ENCODE peak calls at places on chromosomes 5 and 9, in six cellular contexts. B is astrocyte of the spinal cord, O is cardiac fibroblast, W is HFF-Myc, R is Peyer's patch, U is progenitor cell of endocrine pancreas. M is an unnamed sample.

GRCh38 chr5:140108093-140109049 is 5.5 kb upstream of the PURA start:
- DNase-seq in B (no peak), W (no peak), U (no peak), O (no peak), R (peak; percentile 59), M (peak; percentile 22)

GRCh38 chr5:59608745-59609144 is 284.8 kb downstream of the PDE4D start:
- DNase-seq in O (no peak), B (peak; percentile 57), R (no peak), U (no peak), W (no peak), M (no peak)

GRCh38 chr5:24642022-24642421 is 2.8 kb downstream of the CDH10 start:
- DNase-seq in O (peak; percentile 8), U (no peak), B (peak; percentile 47), R (no peak), W (no peak), M (no peak)

GRCh38 chr9:122020398-122020797 is 72.7 kb downstream of the TTLL11 start:
- DNase-seq in B (no peak), U (no peak), O (peak; percentile 47), R (no peak), W (no peak), M (no peak)

GRCh38 chr5:132388244-132389050 is 18.9 kb downstream of the SLC22A5 start:
- DNase-seq in R (peak; percentile 50), W (no peak), O (peak; percentile 59), B (peak; percentile 75), U (no peak), M (no peak)

GRCh38 chr9:123389070-123389469 is 33.1 kb downstream of the CRB2 start:
- DNase-seq in U (no peak), W (no peak), R (no peak), B (no peak), O (no peak), M (no peak)

GRCh38 chr5:141604318-141604717 is 14.5 kb downstream of the DIAPH1 start:
- DNase-seq in O (peak; percentile 91), R (peak; percentile 78), B (peak; percentile 87), W (peak; percentile 87), U (no peak), M (no peak)

GRCh38 chr5:145110826-145111225 is 724.3 kb downstream of the PRELID2 start:
- DNase-seq in O (no peak), W (no peak), B (no peak), R (no peak), U (no peak), M (no peak)

GRCh38 chr5:63127054-63127453 is 548.4 kb downstream of the LRRC70 start:
- DNase-seq in O (peak; percentile 22), B (peak; percentile 64), R (no peak), W (no peak), U (no peak), M (no peak)

GRCh38 chr9:76618762-76619161 is 145.5 kb upstream of the PCA3 start:
- DNase-seq in R (no peak), O (peak; percentile 49), B (peak; percentile 33), W (peak; percentile 25), U (no peak), M (no peak)

GRCh38 chr5:565782-566445 is 41.7 kb upstream of the SLC9A3 start:
- DNase-seq in O (peak; percentile 4), B (peak; percentile 8), R (peak; percentile 52), U (no peak), W (no peak), M (no peak)

GRCh38 chr5:89849819-89850515 is 559.6 kb downstream of the CETN3 start:
- DNase-seq in R (no peak), U (no peak), O (peak; percentile 34), B (peak; percentile 10), W (no peak), M (no peak)

GRCh38 chr9:85290019-85290418 is 451.7 kb downstream of the AGTPBP1 start:
- DNase-seq in O (no peak), R (peak; percentile 50), B (no peak), U (no peak), W (no peak), M (no peak)

GRCh38 chr9:125049212-125049611 is 94.1 kb downstream of the SCAI start:
- DNase-seq in W (no peak), R (no peak), U (no peak), B (no peak), O (no peak), M (no peak)

GRCh38 chr5:118611332-118611945 is 376.9 kb downstream of the DTWD2 start:
- DNase-seq in R (no peak), O (peak; percentile 44), W (peak; percentile 10), B (peak; percentile 44), U (no peak), M (no peak)

GRCh38 chr5:179953934-179954833 is 46.5 kb upstream of the TBC1D9B start:
- DNase-seq in W (no peak), U (no peak), B (no peak), R (no peak), O (peak; percentile 24), M (no peak)

GRCh38 chr5:54851449-54851848 is 133.9 kb downstream of the ESM1 start:
- DNase-seq in R (no peak), O (no peak), W (no peak), B (no peak), U (no peak), M (no peak)

GRCh38 chr9:33239922-33240321 is at the start of gene SPINK4:
- DNase-seq in U (no peak), R (peak; percentile 49), O (peak; percentile 44), B (no peak), W (no peak), M (no peak)

GRCh38 chr5:145189786-145190185 is 645.4 kb downstream of the PRELID2 start:
- DNase-seq in O (no peak), B (no peak), R (no peak), U (no peak), W (no peak), M (no peak)

GRCh38 chr9:93451762-93452709 is 551 bp downstream of the FAM120A start:
- DNase-seq in W (no peak), U (peak; percentile 32), B (peak; percentile 37), R (peak; percentile 75), O (no peak), M (peak; percentile 40)

GRCh38 chr5:73188764-73189521 is 15.9 kb downstream of the TMEM174 start:
- DNase-seq in O (peak; percentile 2), R (no peak), B (peak; percentile 69), W (no peak), U (no peak), M (no peak)

GRCh38 chr9:137967280-137967943 is 89.8 kb downstream of the CACNA1B start:
- DNase-seq in U (no peak), O (no peak), B (no peak), W (no peak), R (peak; percentile 23), M (no peak)

GRCh38 chr9:83483223-83483622 is 55.0 kb downstream of the FRMD3 start:
- DNase-seq in U (no peak), B (no peak), O (no peak), W (no peak), R (no peak), M (no peak)

GRCh38 chr5:142874537-142874936 is 104.4 kb downstream of the ARHGAP26 start:
- DNase-seq in O (peak; percentile 94), R (peak; percentile 94), U (no peak), B (peak; percentile 50), W (no peak), M (no peak)

GRCh38 chr5:120817044-120817985 is 353.2 kb downstream of the PRR16 start:
- DNase-seq in W (no peak), U (no peak), B (peak; percentile 26), R (no peak), O (peak; percentile 13), M (no peak)

GRCh38 chr5:175889910-175890684 is 18.7 kb downstream of the CPLX2 start:
- DNase-seq in U (no peak), R (no peak), O (no peak), W (no peak), B (no peak), M (no peak)

GRCh38 chr9:98866435-98867108 is 59.1 kb downstream of the GALNT12 start:
- DNase-seq in B (no peak), U (no peak), R (no peak), O (no peak), W (no peak), M (no peak)

GRCh38 chr9:2157277-2158105 is 142.3 kb downstream of the SMARCA2 start:
- DNase-seq in W (peak; percentile 46), R (peak; percentile 60), U (no peak), B (peak; percentile 63), O (peak; percentile 61), M (no peak)

GRCh38 chr5:40626834-40627233 is 52.9 kb upstream of the PTGER4 start:
- DNase-seq in R (no peak), U (no peak), O (no peak), W (no peak), B (no peak), M (no peak)

GRCh38 chr9:87213948-87214347 is 266.6 kb upstream of the GAS1 start:
- DNase-seq in U (no peak), O (no peak), R (no peak), W (no peak), B (no peak), M (no peak)

GRCh38 chr5:119420173-119420572 is 32.1 kb upstream of the HSD17B4 start:
- DNase-seq in W (no peak), B (no peak), O (no peak), R (no peak), U (no peak), M (no peak)

GRCh38 chr9:630817-631216 is 210.7 kb upstream of the DMRT1 start:
- DNase-seq in U (no peak), B (no peak), R (no peak), O (no peak), W (no peak), M (no peak)

DNA sequence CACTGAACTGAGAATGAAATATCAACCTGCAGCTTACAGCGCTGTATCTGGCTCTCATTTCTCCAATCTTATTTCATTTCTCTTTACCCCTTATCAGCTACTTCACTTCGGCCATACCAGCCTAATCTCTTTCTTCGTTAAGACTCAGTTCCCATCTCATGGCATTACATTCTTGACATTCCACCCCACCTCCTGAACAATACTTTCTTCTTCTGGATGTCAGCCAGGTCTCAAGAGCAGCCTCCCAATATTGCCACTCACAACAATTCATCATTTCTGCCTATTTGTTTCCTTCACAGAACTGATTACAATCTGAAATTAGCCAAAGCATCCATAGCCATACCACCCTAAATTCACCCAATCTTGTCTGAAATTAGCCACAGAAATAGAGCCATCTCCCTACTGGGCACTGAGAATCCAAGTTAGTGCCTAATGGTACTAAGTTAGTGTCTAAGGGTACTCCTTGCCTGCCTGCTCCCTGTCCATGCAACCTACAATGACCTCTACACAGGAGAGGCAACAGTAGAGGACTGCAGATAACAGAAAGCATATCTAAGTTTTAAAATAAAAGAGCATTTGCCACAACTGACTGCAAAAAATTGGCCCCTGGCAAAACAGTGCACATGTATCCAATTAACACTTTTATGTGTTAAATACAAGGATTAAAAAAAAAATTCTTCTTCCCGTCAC is 35.2 kb downstream of the SETX start:
- DNase-seq in W (no peak), B (no peak), U (no peak), R (no peak), O (peak; percentile 62), M (no peak)
- TF ChIP-seq CTCF in W (no peak), B (no peak), U (no peak), R (no peak), O (no peak), M (no peak)

GRCh38 chr5:149667827-149668122 is 62.3 kb upstream of the PPARGC1B start:
- DNase-seq in R (no peak), B (no peak), W (no peak), O (no peak), U (no peak), M (no peak)
- TF ChIP-seq CTCF in R (no peak), B (no peak), W (no peak), O (no peak), U (no peak), M (no peak)

GRCh38 chr5:6574537-6574936 is 58.3 kb downstream of the NSUN2 start:
- DNase-seq in W (no peak), R (no peak), B (no peak), U (no peak), O (no peak), M (no peak)
- TF ChIP-seq CTCF in W (no peak), R (no peak), B (no peak), U (no peak), O (no peak), M (no peak)

GRCh38 chr5:52920929-52921328 is 68.2 kb upstream of the ITGA2 start:
- DNase-seq in R (no peak), U (no peak), W (no peak), O (peak; percentile 35), B (peak; percentile 25), M (no peak)
- TF ChIP-seq CTCF in R (no peak), U (no peak), W (no peak), O (no peak), B (no peak), M (no peak)